ENCODE peak calls at places on chromosome 2, in eight cellular contexts. S is IMR-90, Q is neuronal stem cell, U is uterus, W is sigmoid colon, N is heart left ventricle, T is Peyer's patch, L is tibial artery. X is an unnamed sample.
A peak's percentile ranks its signal among the peaks of the same experiment; 100 is the strongest.

GRCh38 chr2:121297217-121297830 is 12.3 kb upstream of the TFCP2L1 start:
- DNase-seq in U (no peak), T (peak; percentile 61), N (no peak), S (peak; percentile 17), W (no peak), Q (no peak), L (no peak), X (no peak)

GRCh38 chr2:240205348-240205747 is 64.9 kb upstream of the OTOS start:
- DNase-seq in U (peak; percentile 5), N (no peak), L (no peak), S (peak; percentile 77), T (no peak), W (peak; percentile 46), Q (no peak), X (no peak)

GRCh38 chr2:16254356-16254965 is 314.1 kb downstream of the MYCN start:
- DNase-seq in N (no peak), U (no peak), Q (no peak), T (no peak), L (no peak), S (no peak), W (no peak), X (no peak)

GRCh38 chr2:20589975-20590703 is 60.8 kb downstream of the HS1BP3 start:
- DNase-seq in T (peak; percentile 42), S (peak; percentile 35), L (no peak), Q (no peak), N (no peak), U (peak; percentile 16), W (peak; percentile 57), X (no peak)

GRCh38 chr2:237227190-237227988 is 141.7 kb downstream of the COPS8 start:
- DNase-seq in T (no peak), L (no peak), Q (no peak), N (no peak), S (peak; percentile 97), U (no peak), W (no peak), X (no peak)

GRCh38 chr2:122203523-122203922 is 448.1 kb downstream of the TSN start:
- DNase-seq in W (no peak), Q (no peak), L (no peak), N (no peak), T (no peak), U (no peak), S (peak; percentile 46), X (no peak)

GRCh38 chr2:186068154-186068826 is 329.7 kb downstream of the FSIP2 start:
- DNase-seq in L (no peak), T (no peak), Q (no peak), W (no peak), U (no peak), N (peak; percentile 57), S (no peak), X (no peak)

GRCh38 chr2:157223624-157224205 is 33.8 kb upstream of the GALNT5 start:
- DNase-seq in L (no peak), W (no peak), U (no peak), T (no peak), S (no peak), N (no peak), Q (no peak), X (no peak)

GRCh38 chr2:239268082-239268481 is 132.7 kb downstream of the HDAC4 start:
- DNase-seq in W (peak; percentile 77), L (no peak), S (no peak), T (peak; percentile 80), U (no peak), N (no peak), Q (no peak), X (no peak)

GRCh38 chr2:3648652-3649177 is 9.3 kb upstream of the ALLC start:
- DNase-seq in L (no peak), S (no peak), T (no peak), W (no peak), Q (no peak), N (no peak), U (no peak), X (no peak)

GRCh38 chr2:3649581-3649980 is 8.4 kb upstream of the ALLC start:
- DNase-seq in S (no peak), W (no peak), T (no peak), L (no peak), U (no peak), Q (no peak), N (no peak), X (no peak)

GRCh38 chr2:3651686-3652516 is 6.1 kb upstream of the ALLC start:
- DNase-seq in Q (peak; percentile 86), U (no peak), S (no peak), W (no peak), N (peak; percentile 41), T (peak; percentile 83), L (no peak), X (peak; percentile 69)

GRCh38 chr2:3647831-3648651 is 10.0 kb upstream of the ALLC start:
- DNase-seq in W (no peak), Q (no peak), T (no peak), S (no peak), L (no peak), U (no peak), N (no peak), X (no peak)

GRCh38 chr2:3650140-3650944 is 7.7 kb upstream of the ALLC start:
- DNase-seq in W (no peak), L (no peak), N (no peak), T (no peak), U (no peak), S (no peak), Q (peak; percentile 18), X (no peak)
- H3K27ac ChIP-seq in W (peak overlapping the region; percentile 49), L (no peak overlapping the region), N (no peak overlapping the region), T (no peak overlapping the region), U (no peak overlapping the region), S (no peak overlapping the region), Q (no peak overlapping the region), X (peak overlapping the region; percentile 61)

DNA sequence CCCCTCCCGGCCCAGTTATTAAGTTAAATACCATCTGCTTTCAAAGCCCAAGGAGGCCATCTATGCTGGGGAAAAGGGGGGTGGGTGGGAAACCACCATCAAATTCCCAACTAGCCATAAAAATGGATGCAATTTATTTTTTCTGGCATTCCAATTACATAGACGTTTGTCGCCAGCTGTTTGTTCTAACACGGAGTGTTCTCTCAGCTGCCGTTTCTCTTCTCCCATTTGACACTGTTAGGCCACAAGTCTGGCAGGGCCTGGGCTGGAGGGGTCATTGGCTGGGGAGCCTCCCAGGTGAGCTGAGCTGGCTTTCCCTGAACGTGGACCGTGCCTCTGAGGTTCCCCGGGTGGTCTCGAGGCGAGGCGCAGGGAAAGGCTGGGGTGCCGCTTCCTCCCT is 16.6 kb downstream of the ATOH8 start:
- DNase-seq in N (no peak), T (no peak), S (peak; percentile 66), W (no peak), Q (no peak), U (no peak), L (no peak), X (no peak)
- H3K27ac ChIP-seq in N (peak overlapping the region; percentile 95), T (no peak overlapping the region), S (peak overlapping the region; percentile 2), W (no peak overlapping the region), Q (no peak overlapping the region), U (peak overlapping the region; percentile 82), L (peak overlapping the region; percentile 87), X (no peak overlapping the region)

DNA sequence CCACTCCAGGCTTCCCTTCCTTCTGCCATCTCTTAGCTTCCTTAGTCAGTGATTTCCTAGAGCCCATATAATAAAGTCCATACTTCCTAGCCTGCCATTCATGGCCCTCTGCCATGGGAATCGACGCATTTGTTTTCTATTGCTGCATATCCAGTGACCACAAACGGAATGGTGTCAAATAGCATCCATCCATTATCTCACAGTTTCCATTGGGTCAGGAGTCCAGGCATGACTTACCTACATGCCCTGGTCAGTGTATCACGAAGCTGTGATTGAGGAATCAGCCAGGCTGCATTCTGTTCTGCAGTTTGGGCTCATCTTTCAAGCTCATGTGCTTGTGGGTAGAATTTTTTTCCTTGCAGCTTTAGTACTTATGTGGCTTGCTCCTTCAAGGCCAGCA is 209.7 kb upstream of the EPAS1 start:
- DNase-seq in N (no peak), U (no peak), W (peak; percentile 18), Q (no peak), T (no peak), S (peak; percentile 44), L (no peak), X (no peak)
- H3K27ac ChIP-seq in N (peak overlapping the region; percentile 68), U (no peak overlapping the region), W (no peak overlapping the region), Q (no peak overlapping the region), T (no peak overlapping the region), S (no peak overlapping the region), L (no peak overlapping the region), X (no peak overlapping the region)

GRCh38 chr2:169761970-169762292 is 28.3 kb downstream of the KLHL23 start:
- DNase-seq in T (no peak), N (no peak), L (no peak), Q (no peak), W (no peak), U (no peak), S (no peak), X (no peak)
- H3K27ac ChIP-seq in T (peak overlapping the region; percentile 72), N (no peak overlapping the region), L (no peak overlapping the region), Q (no peak overlapping the region), W (no peak overlapping the region), U (no peak overlapping the region), S (no peak overlapping the region), X (no peak overlapping the region)

GRCh38 chr2:151922845-151923666 is 94.8 kb upstream of the ARL5A start:
- DNase-seq in Q (no peak), U (peak; percentile 31), T (peak; percentile 58), L (peak; percentile 88), S (no peak), N (peak; percentile 85), W (peak; percentile 80), X (no peak)
- H3K27ac ChIP-seq in Q (no peak overlapping the region), U (no peak overlapping the region), T (no peak overlapping the region), L (peak overlapping the region; percentile 57), S (no peak overlapping the region), N (no peak overlapping the region), W (no peak overlapping the region), X (peak overlapping the region; percentile 1)

DNA sequence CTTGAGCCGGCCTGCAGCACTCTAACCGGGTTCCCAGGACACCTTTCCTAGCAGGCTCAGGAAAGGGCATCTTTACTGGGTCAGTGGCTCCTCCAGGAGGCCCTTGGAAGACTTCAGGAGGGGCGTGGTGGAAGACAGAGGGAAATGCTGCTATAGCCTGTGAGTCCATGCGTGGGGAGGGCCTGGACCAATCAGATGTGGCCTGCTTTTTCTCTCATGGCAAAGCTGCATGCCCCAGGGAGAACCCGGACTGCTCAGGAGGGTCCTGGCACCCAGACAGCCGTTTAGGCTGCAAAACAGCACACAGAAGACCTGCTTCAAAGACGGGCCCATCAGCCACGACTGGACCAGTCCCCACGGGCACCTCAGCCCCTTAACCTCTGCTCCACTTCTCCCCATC is 84.4 kb downstream of the EIPR1 start:
- DNase-seq in S (no peak), Q (no peak), W (peak; percentile 46), L (no peak), T (peak; percentile 27), U (no peak), N (no peak), X (no peak)
- H3K27ac ChIP-seq in S (no peak overlapping the region), Q (no peak overlapping the region), W (no peak overlapping the region), L (no peak overlapping the region), T (no peak overlapping the region), U (no peak overlapping the region), N (no peak overlapping the region), X (no peak overlapping the region)